ENCODE peak calls at places on chromosomes 11 and 22, in seven cellular contexts. W is effector memory CD4-positive, alpha-beta T cell; L is cardiac muscle cell; B is uterus; F is CD8-positive, alpha-beta memory T cell; A is mammary epithelial cell; O is endothelial cell of umbilical vein. I is an unnamed sample. For H3K9me3 and H3K36me3, the result is how much of the 10 kb centered on the place peaks cover.

GRCh38 chr11:103789957-103790356 is 246.5 kb upstream of the DDI1 start:
- DNase-seq in W (no peak), L (peak), B (no peak), F (no peak), A (no peak), O (no peak), I (no peak)

GRCh38 chr11:19187880-19188279 is 13.9 kb downstream of the CSRP3 start:
- DNase-seq in W (no peak), L (no peak), B (no peak), F (no peak), A (peak), O (no peak), I (no peak)

GRCh38 chr11:128227466-128227865 is 359.9 kb downstream of the ETS1 start:
- DNase-seq in W (no peak), L (no peak), B (no peak), F (no peak), A (no peak), O (no peak), I (no peak)

GRCh38 chr11:106369224-106369623 is 291.8 kb downstream of the AASDHPPT start:
- DNase-seq in W (no peak), L (peak), B (no peak), F (no peak), A (no peak), O (no peak), I (no peak)

GRCh38 chr22:38467904-38468760 is at the start of gene KDELR3:
- DNase-seq in W (no peak), L (peak), B (peak), F (no peak), A (peak), O (peak), I (peak)

GRCh38 chr11:3134218-3134621 is 30.9 kb downstream of the OSBPL5 start:
- DNase-seq in W (no peak), L (no peak), B (peak), F (no peak), A (no peak), O (no peak), I (peak)

GRCh38 chr11:61904539-61905048 is 12.8 kb downstream of the RAB3IL1 start:
- DNase-seq in W (no peak), L (no peak), B (no peak), F (no peak), A (no peak), O (peak), I (no peak)

GRCh38 chr22:37260939-37261338 is 16.9 kb upstream of the RAC2 start:
- DNase-seq in W (peak), L (peak), B (no peak), F (peak), A (peak), O (peak), I (peak)

GRCh38 chr11:112132737-112133136 is 31.2 kb downstream of the IL18 start:
- DNase-seq in W (no peak), L (no peak), B (no peak), F (no peak), A (no peak), O (no peak), I (no peak)

GRCh38 chr11:78605296-78605695 is 30.6 kb upstream of the NARS2 start:
- DNase-seq in W (no peak), L (peak), B (no peak), F (no peak), A (peak), O (no peak), I (no peak)

GRCh38 chr11:35584321-35584720 is 33.9 kb upstream of the FJX1 start:
- DNase-seq in W (no peak), L (peak), B (no peak), F (no peak), A (peak), O (no peak), I (no peak)

GRCh38 chr11:103487113-103487512 is 377.9 kb downstream of the DYNC2H1 start:
- DNase-seq in W (no peak), L (no peak), B (no peak), F (no peak), A (no peak), O (no peak), I (no peak)

GRCh38 chr11:72776844-72777754 is 16.7 kb downstream of the STARD10 start:
- DNase-seq in W (no peak), L (no peak), B (no peak), F (no peak), A (no peak), O (no peak), I (no peak)

GRCh38 chr11:35615911-35616900 is 2.1 kb upstream of the FJX1 start:
- DNase-seq in W (no peak), L (peak), B (no peak), F (no peak), A (no peak), O (peak), I (no peak)

GRCh38 chr11:12043959-12044772 is 35.7 kb upstream of the DKK3 start:
- DNase-seq in W (peak), L (peak), B (peak), F (peak), A (peak), O (peak), I (peak)

GRCh38 chr11:13238879-13239514 is 38.6 kb upstream of the BMAL1 start:
- DNase-seq in W (peak), L (peak), B (no peak), F (peak), A (no peak), O (peak), I (peak)

GRCh38 chr11:71283960-71284359 is 31.6 kb upstream of the SHANK2 start:
- DNase-seq in W (no peak), L (no peak), B (no peak), F (no peak), A (peak), O (no peak), I (no peak)

GRCh38 chr11:57626895-57627294 is 22.8 kb downstream of the YPEL4 start:
- DNase-seq in W (no peak), L (peak), B (no peak), F (no peak), A (no peak), O (no peak), I (no peak)

GRCh38 chr22:42719656-42720262 is 911 bp downstream of the A4GALT start:
- DNase-seq in W (no peak), L (no peak), B (peak), F (no peak), A (no peak), O (no peak), I (no peak)

GRCh38 chr22:41028841-41029240 is 63.6 kb upstream of the EP300 start:
- DNase-seq in W (no peak), L (peak), B (no peak), F (no peak), A (peak), O (no peak), I (no peak)

GRCh38 chr11:131217313-131218297 is 152.8 kb upstream of the NTM start:
- DNase-seq in W (no peak), L (no peak), B (no peak), F (no peak), A (no peak), O (no peak), I (no peak)

GRCh38 chr11:94557391-94557790 is 9.8 kb upstream of the PIWIL4 start:
- DNase-seq in W (no peak), L (no peak), B (no peak), F (no peak), A (no peak), O (no peak), I (no peak)

GRCh38 chr11:125621995-125622394 is 3.0 kb upstream of the CHEK1 start:
- DNase-seq in W (no peak), L (peak), B (no peak), F (no peak), A (peak), O (peak), I (no peak)

GRCh38 chr11:72763823-72764222 is 11.6 kb upstream of the ARAP1 start:
- DNase-seq in W (no peak), L (no peak), B (no peak), F (no peak), A (no peak), O (no peak), I (no peak)

GRCh38 chr22:38172489-38173155 is 9.0 kb downstream of the PLA2G6 start:
- DNase-seq in W (peak), L (peak), B (peak), F (peak), A (peak), O (peak), I (peak)

GRCh38 chr11:102446606-102447005 is 6.0 kb downstream of the TMEM123 start:
- DNase-seq in W (no peak), L (peak), B (no peak), F (no peak), A (no peak), O (peak), I (no peak)

GRCh38 chr11:126359431-126360048 is 4.1 kb downstream of the ST3GAL4 start:
- DNase-seq in W (no peak), L (peak), B (peak), F (no peak), A (no peak), O (no peak), I (peak)

GRCh38 chr11:2793781-2794418 is 91.7 kb downstream of the CDKN1C start:
- DNase-seq in W (no peak), L (no peak), B (peak), F (no peak), A (no peak), O (no peak), I (peak)

GRCh38 chr22:22720724-22721261 is 76.4 kb downstream of the GGTLC2 start:
- DNase-seq in W (no peak), L (peak), B (no peak), F (no peak), A (peak), O (no peak), I (peak)

GRCh38 chr11:71545405-71545966 is 2.7 kb upstream of the KRTAP5-9 start:
- DNase-seq in W (no peak), L (no peak), B (no peak), F (no peak), A (no peak), O (no peak), I (no peak)

GRCh38 chr22:37484115-37485005 is 1.8 kb downstream of the MFNG start:
- DNase-seq in W (peak), L (no peak), B (peak), F (peak), A (no peak), O (peak), I (peak)

GRCh38 chr11:118705111-118705741 is 25.8 kb upstream of the TREH start:
- DNase-seq in W (peak), L (no peak), B (no peak), F (peak), A (no peak), O (no peak), I (no peak)

GRCh38 chr22:29712119-29712518 is 7.7 kb upstream of the CABP7 start:
- DNase-seq in W (no peak), L (no peak), B (no peak), F (no peak), A (no peak), O (no peak), I (no peak)

GRCh38 chr11:134907636-134908035 is 495.6 kb upstream of the B3GAT1 start:
- DNase-seq in W (no peak), L (no peak), B (no peak), F (no peak), A (no peak), O (no peak), I (no peak)

GRCh38 chr11:2674681-2675131 is 25.1 kb downstream of the KCNQ1OT1 start:
- DNase-seq in W (no peak), L (no peak), B (no peak), F (no peak), A (no peak), O (no peak), I (peak)

GRCh38 chr11:82233211-82233610 is 500.5 kb downstream of the FAM181B start:
- DNase-seq in W (no peak), L (no peak), B (no peak), F (no peak), A (no peak), O (no peak), I (no peak)

DNA sequence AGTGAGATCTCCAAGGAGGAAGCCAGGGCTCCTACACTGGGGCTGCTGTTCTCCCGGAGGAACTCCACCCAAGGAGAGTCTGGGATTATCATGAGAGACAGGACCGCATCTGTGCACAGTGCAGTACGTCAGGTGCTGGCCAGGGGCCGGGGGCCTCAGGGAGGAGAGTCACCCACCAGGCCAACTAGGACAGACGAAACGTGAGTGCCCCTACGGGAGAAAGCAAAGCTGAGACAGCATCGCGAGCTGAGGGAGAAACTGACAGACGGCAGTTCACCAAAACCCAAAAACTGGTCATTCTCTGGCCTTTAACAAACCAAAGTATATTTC is 273.4 kb downstream of the BRD1 start:
- DNase-seq in W (no peak), L (no peak), B (no peak), F (no peak), A (no peak), O (no peak), I (peak)
- H3K9me3 ChIP-seq in W (under half), L (under half), B (under half), F (under half), A (under half), O (under half), I (under half)

GRCh38 chr22:24183321-24184031 is 2.2 kb downstream of the SUSD2 start:
- DNase-seq in W (no peak), L (no peak), B (no peak), F (no peak), A (no peak), O (no peak), I (no peak)
- H3K4me3 ChIP-seq in W (no peak), L (no peak), B (no peak), F (no peak), A (no peak), O (no peak), I (peak)

GRCh38 chr11:74936976-74937375 is 11.9 kb downstream of the XRRA1 start:
- DNase-seq in W (no peak), L (no peak), B (no peak), F (no peak), A (no peak), O (no peak), I (no peak)

GRCh38 chr11:74937696-74938475 is 11.0 kb downstream of the XRRA1 start:
- DNase-seq in W (no peak), L (peak), B (no peak), F (no peak), A (peak), O (peak), I (no peak)

GRCh38 chr11:74941492-74941891 is 7.4 kb downstream of the XRRA1 start:
- DNase-seq in W (no peak), L (no peak), B (no peak), F (no peak), A (no peak), O (no peak), I (no peak)

GRCh38 chr11:74942073-74942750 is 6.7 kb downstream of the XRRA1 start:
- DNase-seq in W (no peak), L (no peak), B (no peak), F (no peak), A (no peak), O (no peak), I (no peak)
- H3K36me3 ChIP-seq in W (under half), L (under half), B (under half), F (under half), A (under half), O (under half), I (under half)

GRCh38 chr11:54930930-54931329 is 224.3 kb downstream of the OR4A5 start:
- DNase-seq in W (no peak), L (no peak), B (no peak), F (no peak), A (no peak), O (no peak), I (peak)

GRCh38 chr11:54927704-54928103 is 221.1 kb downstream of the OR4A5 start:
- DNase-seq in W (no peak), L (no peak), B (no peak), F (no peak), A (no peak), O (no peak), I (no peak)
- H3K9me3 ChIP-seq in W (under half), L (under half), B (under half), F (under half), A (under half), O (under half), I (under half)

GRCh38 chr22:46085831-46086576 is 64.3 kb upstream of the PPARA start:
- DNase-seq in W (no peak), L (peak), B (peak), F (no peak), A (peak), O (no peak), I (peak)
- H3K4me3 ChIP-seq in W (no peak), L (no peak), B (peak), F (no peak), A (peak), O (no peak), I (peak)

DNA sequence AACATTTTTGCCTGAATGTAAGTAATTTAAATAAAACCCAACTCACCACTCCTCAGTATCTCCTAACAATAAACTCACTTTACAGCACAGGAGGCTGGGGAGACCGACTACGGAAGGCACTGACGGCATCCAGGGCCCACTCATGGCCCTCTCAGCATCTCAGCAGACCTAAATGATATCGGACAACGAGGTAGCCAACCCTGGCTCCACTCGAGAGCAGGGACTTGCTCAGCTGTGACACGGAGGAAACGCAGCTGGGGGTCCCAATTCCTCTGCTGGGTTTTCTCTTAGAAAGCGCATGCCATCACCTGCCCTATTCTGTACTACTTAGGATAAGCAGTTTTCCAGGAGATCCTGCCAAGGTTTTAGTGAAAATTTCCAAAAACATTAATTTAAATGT is 109.1 kb upstream of the BID start:
- DNase-seq in W (no peak), L (no peak), B (no peak), F (no peak), A (no peak), O (no peak), I (no peak)
- H3K36me3 ChIP-seq in W (under half), L (under half), B (under half), F (under half), A (under half), O (under half), I (half or more)